ENCODE peak calls at places on chromosomes 2 and 18, in ten cellular contexts. T, N, I, X, Q, G, A, K, Y and J are unnamed samples.
A peak's percentile ranks its signal among the peaks of the same experiment; 100 is the strongest.

GRCh38 chr2:41847744-41848441 is 199.9 kb upstream of the PKDCC start:
- DNase-seq in G (no peak), Q (peak; percentile 71), X (no peak), K (no peak), A (no peak), N (peak; percentile 42), I (no peak), T (peak; percentile 22), Y (peak; percentile 27), J (no peak)

GRCh38 chr2:102463160-102463559 is 9.9 kb upstream of the SLC9A4 start:
- DNase-seq in K (no peak), I (no peak), T (no peak), X (no peak), Y (no peak), N (no peak), A (no peak), Q (no peak), G (no peak), J (no peak)

GRCh38 chr18:36692909-36693308 is 135.9 kb downstream of the TPGS2 start:
- DNase-seq in K (no peak), N (peak; percentile 75), Q (no peak), T (peak; percentile 30), G (peak; percentile 30), X (no peak), I (peak; percentile 2), A (no peak), Y (no peak), J (no peak)

GRCh38 chr18:56298935-56299334 is 339.5 kb downstream of the TXNL1 start:
- DNase-seq in K (no peak), G (peak; percentile 52), N (peak; percentile 68), I (peak; percentile 8), T (peak; percentile 56), X (no peak), A (no peak), Q (no peak), Y (peak; percentile 60), J (peak; percentile 54)

GRCh38 chr2:231399853-231400667 is 4.5 kb downstream of the B3GNT7 start:
- DNase-seq in K (peak; percentile 50), G (peak; percentile 86), N (peak; percentile 69), A (no peak), Q (peak; percentile 78), X (no peak), T (peak; percentile 44), I (no peak), Y (peak; percentile 41), J (no peak)

GRCh38 chr2:174485763-174486613 is 841 bp downstream of the GPR155 start:
- DNase-seq in G (peak; percentile 40), N (peak; percentile 47), Y (peak; percentile 9), K (peak; percentile 29), X (peak; percentile 13), I (peak; percentile 27), Q (peak; percentile 62), T (peak; percentile 33), A (peak; percentile 69), J (peak; percentile 11)

GRCh38 chr2:43405829-43406228 is 179.4 kb upstream of the ZFP36L2 start:
- DNase-seq in Y (no peak), T (no peak), K (no peak), I (no peak), Q (no peak), N (no peak), A (no peak), X (no peak), G (peak; percentile 50), J (no peak)

GRCh38 chr2:240451791-240452470 is 16.5 kb downstream of the GPC1 start:
- DNase-seq in I (no peak), G (no peak), Y (no peak), Q (no peak), K (no peak), T (no peak), A (peak; percentile 66), X (no peak), N (no peak), J (no peak)

GRCh38 chr2:20227894-20228505 is 3.1 kb upstream of the SDC1 start:
- DNase-seq in N (no peak), G (no peak), K (no peak), I (no peak), Y (no peak), X (no peak), T (no peak), Q (no peak), A (no peak), J (no peak)